ENCODE peak calls at places on chromosomes 11 and 22, in seven cellular contexts. E, A, M, G, Z, N and C are unnamed samples.
A peak's percentile ranks its signal among the peaks of the same experiment; 100 is the strongest.

GRCh38 chr22:41052661-41053490 is 39.5 kb upstream of the EP300 start:
- DNase-seq in A (peak; percentile 84), N (peak; percentile 84), E (no peak), M (no peak), Z (peak; percentile 92), G (no peak), C (peak; percentile 16)

GRCh38 chr11:121930004-121930965 is 185.7 kb downstream of the BLID start:
- DNase-seq in N (no peak), G (no peak), E (no peak), Z (no peak), A (peak; percentile 13), M (no peak), C (peak; percentile 10)

GRCh38 chr11:130475426-130476053 is 27.1 kb downstream of the ADAMTS15 start:
- DNase-seq in M (peak; percentile 28), A (no peak), E (no peak), G (no peak), Z (no peak), N (no peak), C (no peak)

GRCh38 chr22:42400811-42401547 is 31.2 kb downstream of the NFAM1 start:
- DNase-seq in M (no peak), N (no peak), G (no peak), Z (no peak), E (no peak), A (no peak), C (no peak)

GRCh38 chr22:35642305-35642741 is 5.9 kb upstream of the APOL6 start:
- DNase-seq in E (no peak), N (no peak), M (no peak), A (peak; percentile 46), Z (peak; percentile 46), G (no peak), C (no peak)

GRCh38 chr11:2097356-2097997 is 41.7 kb downstream of the IGF2 start:
- DNase-seq in E (peak; percentile 80), G (peak; percentile 76), M (peak; percentile 80), Z (peak; percentile 93), N (peak; percentile 2), A (peak; percentile 82), C (peak; percentile 84)

GRCh38 chr22:17726561-17727243 is 47.6 kb downstream of the BID start:
- DNase-seq in Z (peak; percentile 70), M (no peak), G (no peak), E (no peak), N (peak; percentile 68), A (peak; percentile 72), C (no peak)

GRCh38 chr11:3178349-3178748 is 13.2 kb upstream of the OSBPL5 start:
- DNase-seq in Z (peak; percentile 61), G (no peak), A (no peak), E (no peak), N (no peak), M (no peak), C (no peak)

GRCh38 chr11:60265373-60266214 is 14.9 kb upstream of the MS4A4A start:
- DNase-seq in Z (peak; percentile 50), G (no peak), M (no peak), A (peak; percentile 7), E (peak; percentile 54), N (peak; percentile 84), C (peak; percentile 62)

GRCh38 chr22:26852176-26852575 is 194.8 kb downstream of the MIAT start:
- DNase-seq in Z (no peak), A (no peak), N (no peak), M (peak; percentile 91), G (peak; percentile 76), E (peak; percentile 68), C (peak; percentile 75)

GRCh38 chr11:74783241-74783871 is 34.7 kb downstream of the RNF169 start:
- DNase-seq in Z (peak; percentile 66), A (peak; percentile 76), M (no peak), N (peak; percentile 87), E (no peak), G (no peak), C (no peak)

DNA sequence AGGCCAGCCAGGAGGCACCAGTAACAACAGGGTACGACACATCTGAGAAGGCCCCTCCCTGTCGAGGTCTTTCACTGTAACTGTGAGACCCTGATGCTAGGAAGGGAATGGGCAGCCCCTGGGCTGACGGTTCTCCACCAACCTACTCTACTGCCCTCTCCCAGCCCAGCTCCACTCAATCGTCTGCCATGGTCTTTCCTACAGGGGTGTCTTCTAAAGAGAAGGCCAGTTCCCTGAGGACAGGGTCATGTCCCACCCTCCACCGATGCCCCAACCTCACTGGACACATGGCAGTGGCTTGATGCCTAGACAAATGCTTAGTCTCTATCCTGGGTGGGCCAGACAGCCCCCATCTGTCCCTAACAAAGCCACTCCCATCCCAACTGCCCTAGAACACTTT is 46.0 kb upstream of the SLC25A1 start:
- DNase-seq in N (no peak), M (no peak), E (no peak), Z (no peak), G (no peak), A (no peak), C (no peak)
- H2BK120ac ChIP-seq in N (no peak overlapping the region), M (no peak overlapping the region), E (no peak overlapping the region), Z (no peak overlapping the region), G (no peak overlapping the region), A (no peak overlapping the region), C (no peak overlapping the region)

GRCh38 chr11:1025410-1026162 is 10.9 kb downstream of the MUC6 start:
- DNase-seq in E (no peak), G (no peak), M (no peak), N (no peak), Z (no peak), A (no peak), C (no peak)
- H3K18ac ChIP-seq in E (peak overlapping the region; percentile 64), G (no peak overlapping the region), M (no peak overlapping the region), N (no peak overlapping the region), Z (no peak overlapping the region), A (no peak overlapping the region), C (no peak overlapping the region)

GRCh38 chr11:66073669-66074068 is 3.6 kb downstream of the PACS1 start:
- DNase-seq in A (no peak), E (no peak), N (no peak), Z (no peak), G (no peak), M (no peak), C (no peak)

GRCh38 chr11:66072518-66072917 is 2.4 kb downstream of the PACS1 start:
- DNase-seq in G (no peak), M (no peak), Z (no peak), N (no peak), E (no peak), A (no peak), C (no peak)

GRCh38 chr11:66069715-66070603 is at the start of gene PACS1:
- DNase-seq in N (peak; percentile 82), A (peak; percentile 73), M (peak; percentile 85), Z (peak; percentile 73), G (peak; percentile 73), E (no peak), C (peak; percentile 89)

GRCh38 chr11:66070604-66071325 is 693 bp downstream of the PACS1 start:
- DNase-seq in A (peak; percentile 28), M (peak; percentile 71), G (peak; percentile 44), N (peak; percentile 55), Z (peak; percentile 56), E (no peak), C (peak; percentile 36)

DNA sequence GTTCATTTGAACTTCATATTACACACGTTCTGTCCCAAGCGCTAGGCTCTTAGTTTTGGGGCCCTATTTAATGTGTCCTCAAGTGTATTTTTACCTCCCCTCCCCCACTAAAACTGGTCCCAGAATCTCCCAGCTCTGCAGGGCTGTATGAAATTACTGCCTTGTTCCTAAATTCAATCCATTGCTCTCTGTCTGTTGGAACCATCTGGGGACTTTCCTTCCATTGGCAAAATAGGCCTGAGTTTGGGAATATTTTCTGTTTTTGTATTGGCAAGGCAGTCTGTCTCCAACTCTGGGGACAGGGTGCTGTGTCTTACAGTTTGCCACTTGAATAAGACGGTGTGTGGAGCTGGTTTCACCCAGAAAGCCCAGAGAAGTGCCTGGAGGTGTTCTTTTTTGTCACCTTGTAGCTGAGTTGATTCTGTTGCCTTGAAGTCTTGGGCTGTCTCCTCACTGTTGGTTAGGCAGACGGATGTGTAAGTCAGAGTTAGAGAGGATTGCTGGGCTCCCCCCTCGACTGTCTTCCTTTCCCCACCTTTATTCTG is 1.3 kb downstream of the PACS1 start:
- DNase-seq in N (no peak), M (no peak), Z (no peak), G (no peak), A (no peak), E (no peak), C (no peak)
- H2BK120ac ChIP-seq in N (no peak overlapping the region), M (no peak overlapping the region), Z (no peak overlapping the region), G (no peak overlapping the region), A (peak overlapping the region; percentile 2), E (no peak overlapping the region), C (no peak overlapping the region)

DNA sequence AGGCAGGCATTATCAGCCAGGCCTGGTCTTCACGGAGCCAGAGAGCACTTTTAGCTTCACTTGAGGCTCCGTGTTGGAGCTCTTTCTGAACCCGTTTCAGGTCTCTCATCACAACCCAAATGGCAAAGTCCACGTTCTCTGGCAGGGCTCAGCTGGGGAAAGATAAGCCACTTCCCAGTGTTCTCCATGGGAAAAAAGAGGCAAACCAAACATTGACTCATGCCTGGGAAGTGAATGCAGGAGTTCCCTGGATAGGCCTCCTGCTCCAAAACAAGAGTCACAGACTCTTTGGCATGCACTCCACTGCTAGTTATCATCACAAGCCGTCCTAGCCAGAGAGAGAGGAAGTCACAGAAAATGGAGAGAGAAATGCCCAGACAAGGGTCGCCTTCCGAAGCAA is 11.6 kb downstream of the OPCML start:
- DNase-seq in Z (no peak), M (no peak), E (no peak), N (no peak), A (no peak), G (no peak), C (no peak)
- H3K18ac ChIP-seq in Z (no peak overlapping the region), M (no peak overlapping the region), E (no peak overlapping the region), N (no peak overlapping the region), A (no peak overlapping the region), G (no peak overlapping the region), C (no peak overlapping the region)

GRCh38 chr11:84660257-84660656 is 966.9 kb downstream of the DLG2 start:
- DNase-seq in G (no peak), N (no peak), Z (no peak), E (no peak), M (no peak), A (no peak), C (no peak)

GRCh38 chr11:84655729-84656128 is 971.4 kb downstream of the DLG2 start:
- DNase-seq in N (no peak), E (no peak), M (no peak), A (no peak), G (no peak), Z (no peak), C (no peak)
- H2BK120ac ChIP-seq in N (no peak overlapping the region), E (no peak overlapping the region), M (no peak overlapping the region), A (no peak overlapping the region), G (no peak overlapping the region), Z (no peak overlapping the region), C (no peak overlapping the region)

GRCh38 chr11:115930886-115931537 is 426.8 kb upstream of the CADM1 start:
- DNase-seq in G (no peak), Z (no peak), A (no peak), E (no peak), M (no peak), N (no peak), C (no peak)

GRCh38 chr11:115930276-115930675 is 426.1 kb upstream of the CADM1 start:
- DNase-seq in E (no peak), N (no peak), G (no peak), A (no peak), M (no peak), Z (no peak), C (no peak)

GRCh38 chr11:115928811-115929210 is 424.6 kb upstream of the CADM1 start:
- DNase-seq in Z (no peak), E (no peak), N (no peak), G (no peak), A (no peak), M (no peak), C (no peak)

GRCh38 chr11:115927823-115928329 is 423.7 kb upstream of the CADM1 start:
- DNase-seq in E (no peak), G (no peak), Z (no peak), A (no peak), M (no peak), N (no peak), C (no peak)

GRCh38 chr11:115929618-115930129 is 425.5 kb upstream of the CADM1 start:
- DNase-seq in A (no peak), N (no peak), E (no peak), G (no peak), M (no peak), Z (no peak), C (no peak)
- H3K18ac ChIP-seq in A (no peak overlapping the region), N (no peak overlapping the region), E (no peak overlapping the region), G (no peak overlapping the region), M (no peak overlapping the region), Z (no peak overlapping the region), C (no peak overlapping the region)